ENCODE peak calls at places on chromosome 5, in nine cellular contexts. W is PC-3, P is GM12878, R is H9, M is thyroid gland, F is A549, G is tibial artery, T is suprapubic skin, U is spleen. E is an unnamed sample.

GRCh38 chr5:29054282-29054681 is 2015.9 kb upstream of the CDH9 start:
- DNase-seq in P (no peak), U (no peak), R (no peak), G (no peak), M (no peak), W (no peak), F (no peak), T (no peak), E (no peak)

GRCh38 chr5:144644317-144644716 is 473.6 kb downstream of the KCTD16 start:
- DNase-seq in G (no peak), W (no peak), F (no peak), R (no peak), T (no peak), M (no peak), P (no peak), U (no peak), E (no peak)

GRCh38 chr5:170357853-170358497 is 31.2 kb downstream of the KCNMB1 start:
- DNase-seq in T (peak; percentile 76), R (no peak), G (peak; percentile 82), M (peak; percentile 16), P (no peak), W (no peak), U (peak; percentile 91), F (no peak), E (peak; percentile 91)

GRCh38 chr5:154648706-154649105 is 106.5 kb upstream of the LARP1 start:
- DNase-seq in G (no peak), W (no peak), M (no peak), U (peak; percentile 50), P (no peak), R (no peak), T (no peak), F (no peak), E (no peak)

GRCh38 chr5:170971-171800 is 20.1 kb upstream of the LRRC14B start:
- DNase-seq in G (peak; percentile 60), P (no peak), M (no peak), F (no peak), T (peak; percentile 49), U (peak; percentile 73), R (no peak), W (no peak), E (peak; percentile 55)

GRCh38 chr5:14035859-14036440 is 91.5 kb upstream of the DNAH5 start:
- DNase-seq in G (no peak), M (peak; percentile 37), U (no peak), T (no peak), P (no peak), R (peak; percentile 71), W (peak; percentile 100), F (peak; percentile 95), E (no peak)

GRCh38 chr5:50759526-50760280 is 93.3 kb downstream of the PARP8 start:
- DNase-seq in R (no peak), T (no peak), M (no peak), W (no peak), G (no peak), U (no peak), F (no peak), P (no peak), E (no peak)

GRCh38 chr5:72814104-72814503 is 2.4 kb upstream of the TNPO1 start:
- DNase-seq in U (no peak), R (no peak), G (no peak), T (no peak), P (no peak), M (no peak), F (no peak), W (no peak), E (no peak)

GRCh38 chr5:61586096-61587084 is 254.3 kb downstream of the ZSWIM6 start:
- DNase-seq in M (peak; percentile 81), U (no peak), T (no peak), G (no peak), W (no peak), P (no peak), R (no peak), F (no peak), E (no peak)

GRCh38 chr5:56759521-56759920 is 55.8 kb upstream of the MAP3K1 start:
- DNase-seq in F (no peak), W (peak; percentile 14), U (peak; percentile 80), G (no peak), P (no peak), T (no peak), R (no peak), M (peak; percentile 52), E (no peak)

GRCh38 chr5:40680741-40681350 is 1.1 kb downstream of the PTGER4 start:
- DNase-seq in U (peak; percentile 89), P (no peak), W (no peak), R (peak; percentile 54), G (no peak), T (peak; percentile 71), F (no peak), M (no peak), E (peak; percentile 74)

GRCh38 chr5:139903805-139904565 is 108.4 kb downstream of the PSD2 start:
- DNase-seq in F (peak; percentile 16), R (peak; percentile 56), U (peak; percentile 68), M (peak; percentile 56), W (no peak), G (peak; percentile 62), T (peak; percentile 59), P (no peak), E (peak; percentile 61)

GRCh38 chr5:42951847-42952411 is 88.2 kb downstream of the ANXA2R start:
- DNase-seq in G (no peak), P (no peak), M (no peak), R (no peak), F (no peak), W (no peak), U (peak; percentile 90), T (no peak), E (no peak)

GRCh38 chr5:56206126-56206525 is 27.0 kb downstream of the ANKRD55 start:
- DNase-seq in R (no peak), W (peak; percentile 61), F (no peak), U (no peak), T (no peak), P (no peak), G (no peak), M (no peak), E (no peak)

GRCh38 chr5:35232124-35232523 is 1.8 kb upstream of the PRLR start:
- DNase-seq in G (no peak), W (no peak), F (no peak), R (no peak), M (no peak), P (no peak), U (no peak), T (no peak), E (no peak)

GRCh38 chr5:96150007-96150406 is 188.4 kb upstream of the ELL2 start:
- DNase-seq in W (no peak), R (no peak), U (no peak), F (no peak), P (no peak), T (no peak), M (no peak), G (no peak), E (no peak)

GRCh38 chr5:39417979-39418378 is 6.8 kb downstream of the DAB2 start:
- DNase-seq in P (no peak), U (no peak), F (no peak), W (no peak), G (no peak), M (no peak), T (no peak), R (no peak), E (no peak)
- H3K4me1 ChIP-seq in P (no peaks in the 10 kb centered on the region), U (peaks cover 3% of the 10 kb centered on the region), F (peaks cover 27% of the 10 kb centered on the region), W (peaks cover 29% of the 10 kb centered on the region), G (peaks cover 17% of the 10 kb centered on the region), M (peaks cover 5% of the 10 kb centered on the region), T (peaks cover 51% of the 10 kb centered on the region), R (peaks cover 5% of the 10 kb centered on the region), E (peaks cover 67% of the 10 kb centered on the region)

GRCh38 chr5:11520241-11520929 is 383.9 kb downstream of the CTNND2 start:
- DNase-seq in T (no peak), G (no peak), M (no peak), P (no peak), F (no peak), R (no peak), W (no peak), U (no peak), E (no peak)

GRCh38 chr5:11527994-11528393 is 376.3 kb downstream of the CTNND2 start:
- DNase-seq in W (no peak), F (no peak), T (no peak), M (no peak), P (no peak), R (no peak), U (no peak), G (no peak), E (no peak)

GRCh38 chr5:11524188-11524587 is 380.1 kb downstream of the CTNND2 start:
- DNase-seq in U (no peak), F (no peak), M (no peak), R (no peak), T (no peak), P (no peak), W (no peak), G (no peak), E (no peak)

GRCh38 chr5:11528720-11529119 is 375.5 kb downstream of the CTNND2 start:
- DNase-seq in R (no peak), W (no peak), P (no peak), F (no peak), T (no peak), U (no peak), M (no peak), G (no peak), E (no peak)

GRCh38 chr5:11525020-11525419 is 379.2 kb downstream of the CTNND2 start:
- DNase-seq in G (no peak), F (no peak), W (no peak), R (no peak), U (no peak), P (no peak), M (no peak), T (no peak), E (no peak)
- H3K4me1 ChIP-seq in G (no peaks in the 10 kb centered on the region), F (no peaks in the 10 kb centered on the region), W (no peaks in the 10 kb centered on the region), R (peaks cover 9% of the 10 kb centered on the region), U (no peaks in the 10 kb centered on the region), P (no peaks in the 10 kb centered on the region), M (peaks cover 3% of the 10 kb centered on the region), T (no peaks in the 10 kb centered on the region), E (no peaks in the 10 kb centered on the region)

DNA sequence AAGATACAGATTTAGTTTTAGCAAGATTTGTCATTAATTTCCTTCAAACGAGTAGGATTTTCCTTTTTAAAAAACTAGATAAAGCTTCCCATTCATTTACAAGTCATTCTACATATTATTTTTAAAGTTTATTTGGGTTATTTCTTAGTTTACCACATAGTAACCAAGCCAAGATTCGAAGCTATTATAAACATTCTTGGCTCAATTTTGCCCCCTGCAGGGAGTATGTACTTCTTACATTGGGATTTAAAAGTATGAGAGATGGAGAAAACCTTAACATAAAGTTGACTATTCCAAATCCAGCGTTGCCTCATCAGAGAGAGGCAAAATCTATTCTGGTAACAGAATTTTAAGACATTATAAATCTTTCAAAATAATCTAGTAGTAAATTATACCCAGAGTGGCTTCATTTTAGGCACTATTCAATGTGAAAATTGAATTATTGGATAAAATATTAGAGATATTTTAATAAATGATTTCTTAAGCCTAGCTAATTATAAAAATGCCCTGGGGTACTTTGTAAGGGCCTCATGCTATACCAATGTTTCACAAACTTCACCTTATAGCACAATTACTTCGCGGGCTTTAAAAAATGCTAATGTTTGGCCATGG is 39.1 kb downstream of the FBN2 start:
- DNase-seq in W (peak; percentile 70), U (no peak), T (no peak), F (peak; percentile 11), G (no peak), R (no peak), P (no peak), M (no peak), E (no peak)
- H3K4me1 ChIP-seq in W (peaks cover 5% of the 10 kb centered on the region), U (no peaks in the 10 kb centered on the region), T (no peaks in the 10 kb centered on the region), F (no peaks in the 10 kb centered on the region), G (no peaks in the 10 kb centered on the region), R (no peaks in the 10 kb centered on the region), P (no peaks in the 10 kb centered on the region), M (no peaks in the 10 kb centered on the region), E (no peaks in the 10 kb centered on the region)

DNA sequence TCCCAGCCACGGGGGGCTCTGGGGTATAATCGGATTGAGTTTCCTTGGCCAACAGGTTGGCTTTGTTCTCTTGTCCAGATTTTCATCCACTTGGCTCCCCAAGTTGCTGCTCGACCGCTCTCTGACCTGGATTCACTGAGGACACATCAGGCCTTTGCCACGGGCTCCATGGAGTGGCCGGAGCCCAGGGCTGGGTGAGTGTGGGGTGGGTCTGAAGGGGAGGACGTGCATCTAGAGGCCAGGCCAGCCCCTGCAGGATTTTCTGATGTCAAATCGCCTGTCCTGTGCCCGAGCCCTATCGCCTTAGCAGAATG is 89.0 kb upstream of the BOD1 start:
- DNase-seq in U (no peak), F (no peak), M (no peak), G (no peak), T (no peak), W (no peak), R (no peak), P (no peak), E (no peak)
- H3K4me1 ChIP-seq in U (no peaks in the 10 kb centered on the region), F (no peaks in the 10 kb centered on the region), M (no peaks in the 10 kb centered on the region), G (peaks cover 19% of the 10 kb centered on the region), T (peaks cover 9% of the 10 kb centered on the region), W (peaks cover 16% of the 10 kb centered on the region), R (no peaks in the 10 kb centered on the region), P (peaks cover 7% of the 10 kb centered on the region), E (no peaks in the 10 kb centered on the region)